ENCODE peak calls at places on chromosomes 3 and 15, in five cellular contexts. O is lower leg skin, M is HFF-Myc, R is body of pancreas, X is progenitor cell of endocrine pancreas. F is an unnamed sample.

GRCh38 chr3:39346785-39347585 is 17.5 kb downstream of the CCR8 start:
- DNase-seq in X (no peak), O (no peak), M (no peak), R (no peak), F (no peak)

GRCh38 chr15:76187151-76187550 is 124.1 kb downstream of the ETFA start:
- DNase-seq in X (no peak), R (no peak), O (no peak), M (no peak), F (no peak)

GRCh38 chr15:75583689-75584088 is 4.6 kb upstream of the PTPN9 start:
- DNase-seq in O (peak; percentile 36), M (no peak), X (no peak), R (no peak), F (no peak)

GRCh38 chr15:57680021-57680420 is 26.5 kb upstream of the POLR2M start:
- DNase-seq in M (no peak), X (no peak), O (no peak), R (no peak), F (no peak)

GRCh38 chr3:186225603-186226002 is 116.7 kb upstream of the ETV5 start:
- DNase-seq in O (no peak), R (no peak), M (no peak), X (no peak), F (no peak)

GRCh38 chr15:37767841-37768455 is 166.5 kb upstream of the TMCO5A start:
- DNase-seq in M (no peak), O (no peak), X (no peak), R (no peak), F (no peak)

GRCh38 chr3:119898478-119899177 is 116.7 kb downstream of the NR1I2 start:
- DNase-seq in R (no peak), O (no peak), X (no peak), M (no peak), F (no peak)

GRCh38 chr3:110504401-110504800 is 567.2 kb upstream of the NECTIN3 start:
- DNase-seq in R (no peak), M (peak; percentile 25), X (no peak), O (no peak), F (no peak)

GRCh38 chr3:15781637-15782402 is 16.0 kb downstream of the ANKRD28 start:
- DNase-seq in M (no peak), O (no peak), R (peak; percentile 10), X (no peak), F (no peak)

GRCh38 chr15:85624241-85624855 is 170.4 kb downstream of the KLHL25 start:
- DNase-seq in O (no peak), X (no peak), M (no peak), R (no peak), F (no peak)

GRCh38 chr3:133453383-133453782 is 53.5 kb downstream of the BFSP2 start:
- DNase-seq in X (no peak), O (no peak), M (no peak), R (no peak), F (no peak)

GRCh38 chr3:38099518-38099917 is 37.4 kb downstream of the ACAA1 start:
- DNase-seq in O (no peak), X (no peak), M (no peak), R (no peak), F (no peak)

GRCh38 chr3:52231502-52232278 is 6.2 kb upstream of the TLR9 start:
- DNase-seq in M (no peak), R (peak; percentile 83), X (peak; percentile 64), O (peak; percentile 92), F (peak; percentile 94)

GRCh38 chr3:48016336-48016973 is at the start of gene MAP4:
- DNase-seq in M (no peak), X (no peak), O (no peak), R (no peak), F (peak; percentile 48)

GRCh38 chr3:196528639-196529233 is 13.6 kb upstream of the SMCO1 start:
- DNase-seq in M (no peak), X (peak; percentile 68), O (peak; percentile 93), R (peak; percentile 66), F (peak; percentile 95)

GRCh38 chr3:46578973-46579755 is 13.1 kb upstream of the LRRC2 start:
- DNase-seq in O (no peak), M (no peak), X (no peak), R (no peak), F (no peak)

GRCh38 chr15:56817266-56817665 is 84.0 kb upstream of the ZNF280D start:
- DNase-seq in M (no peak), X (no peak), O (no peak), R (no peak), F (no peak)

GRCh38 chr15:64211696-64212095 is 48.9 kb upstream of the PPIB start:
- DNase-seq in O (no peak), X (no peak), R (no peak), M (no peak), F (no peak)

GRCh38 chr3:52851348-52851747 is 16.5 kb upstream of the MUSTN1 start:
- DNase-seq in O (no peak), X (peak; percentile 33), R (peak; percentile 48), M (peak; percentile 35), F (peak; percentile 42)

GRCh38 chr3:32453346-32453745 is 49.3 kb downstream of the CMTM6 start:
- DNase-seq in R (no peak), O (no peak), M (no peak), X (no peak), F (no peak)

GRCh38 chr3:112974894-112975293 is at the start of gene CD200R1:
- DNase-seq in M (no peak), R (no peak), X (no peak), O (no peak), F (no peak)

GRCh38 chr15:70421197-70421482 is 323.4 kb upstream of the TLE3 start:
- DNase-seq in M (no peak), O (no peak), X (no peak), R (peak; percentile 48), F (no peak)

GRCh38 chr3:43794776-43795175 is 104.0 kb downstream of the ABHD5 start:
- DNase-seq in O (peak; percentile 72), R (no peak), M (no peak), X (no peak), F (no peak)

GRCh38 chr15:74845208-74845568 is 2.2 kb upstream of the ULK3 start:
- DNase-seq in O (no peak), X (no peak), M (no peak), R (no peak), F (no peak)

GRCh38 chr15:41838400-41838897 is at the start of gene PLA2G4B:
- DNase-seq in O (no peak), X (no peak), M (no peak), R (peak; percentile 60), F (peak; percentile 82)

GRCh38 chr15:23823508-23823907 is 136.4 kb upstream of the NDN start:
- DNase-seq in R (no peak), X (no peak), O (no peak), M (no peak), F (no peak)

GRCh38 chr15:35362195-35362829 is 183.7 kb downstream of the DPH6 start:
- DNase-seq in O (no peak), M (no peak), X (no peak), R (no peak), F (no peak)

GRCh38 chr15:93965491-93965890 is 265.9 kb upstream of the MCTP2 start:
- DNase-seq in R (no peak), O (no peak), X (no peak), M (no peak), F (no peak)

GRCh38 chr3:4794798-4795197 is 184.4 kb upstream of the BHLHE40 start:
- DNase-seq in X (no peak), O (no peak), M (no peak), R (no peak), F (no peak)

GRCh38 chr3:55013145-55013544 is 85.3 kb upstream of the LRTM1 start:
- DNase-seq in M (no peak), X (no peak), R (no peak), O (no peak), F (no peak)
- TF ChIP-seq CTCF in M (peak; percentile 17), X (no peak), R (peak; percentile 6), O (no peak), F (no peak)

GRCh38 chr15:81256916-81257315 is 60.2 kb downstream of the IL16 start:
- DNase-seq in X (no peak), M (no peak), O (no peak), R (no peak), F (no peak)
- TF ChIP-seq CTCF in X (peak; percentile 50), M (peak; percentile 49), O (no peak), R (peak; percentile 41), F (peak; percentile 19)

GRCh38 chr3:177123820-177124219 is 73.5 kb downstream of the TBL1XR1 start:
- DNase-seq in M (no peak), O (no peak), X (no peak), R (no peak), F (no peak)

GRCh38 chr3:177119829-177120228 is 77.5 kb downstream of the TBL1XR1 start:
- DNase-seq in X (no peak), R (no peak), M (no peak), O (no peak), F (no peak)

GRCh38 chr3:177126015-177126773 is 71.1 kb downstream of the TBL1XR1 start:
- DNase-seq in M (no peak), R (no peak), X (no peak), O (no peak), F (no peak)

GRCh38 chr3:177124882-177125281 is 72.4 kb downstream of the TBL1XR1 start:
- DNase-seq in M (no peak), R (no peak), O (no peak), X (no peak), F (no peak)

GRCh38 chr3:177122183-177122856 is 75.0 kb downstream of the TBL1XR1 start:
- DNase-seq in X (no peak), O (no peak), R (no peak), M (no peak), F (no peak)
- TF ChIP-seq CTCF in X (no peak), O (no peak), R (no peak), M (no peak), F (no peak)

GRCh38 chr3:14377044-14377837 is 25.2 kb upstream of the SLC6A6 start:
- DNase-seq in R (no peak), X (no peak), O (no peak), M (no peak), F (no peak)

GRCh38 chr3:14377838-14378169 is 24.6 kb upstream of the SLC6A6 start:
- DNase-seq in O (no peak), R (peak; percentile 16), M (no peak), X (no peak), F (no peak)

GRCh38 chr3:14378415-14378814 is 24.0 kb upstream of the SLC6A6 start:
- DNase-seq in R (no peak), O (no peak), X (no peak), M (no peak), F (no peak)

GRCh38 chr3:14375192-14375591 is 27.2 kb upstream of the SLC6A6 start:
- DNase-seq in R (no peak), O (no peak), X (no peak), M (no peak), F (no peak)

GRCh38 chr3:14376348-14377043 is 25.9 kb upstream of the SLC6A6 start:
- DNase-seq in R (no peak), O (no peak), X (no peak), M (no peak), F (no peak)
- TF ChIP-seq CTCF in R (no peak), O (no peak), X (no peak), M (no peak), F (no peak)

GRCh38 chr15:89003865-89004725 is 84.2 kb upstream of the ABHD2 start:
- DNase-seq in R (no peak), X (no peak), O (peak; percentile 72), M (no peak), F (no peak)
- TF ChIP-seq CTCF in R (no peak), X (peak; percentile 56), O (no peak), M (no peak), F (no peak)

F was measured in Calu3.